ENCODE peak calls at places on chromosomes 2 and 18, in ten cellular contexts. One of them, this sample, is unnamed.

GRCh38 chr18:48997985-48998831 is 47.4 kb upstream of the SMAD7 start:
- DNase-seq in hypothalamus: no peak
- DNase-seq in NCI-H2171: no peak
- DNase-seq in lung: peak; percentile 73
- DNase-seq in A549: peak; percentile 96
- DNase-seq in NCI-H774: no peak
- DNase-seq in 8988T: peak; percentile 95
- DNase-seq in astrocyte of the spinal cord: peak; percentile 98
- DNase-seq in CD8-positive, alpha-beta memory T cell: no peak
- DNase-seq in KBM-7: peak; percentile 29
- DNase-seq in this sample: no peak

GRCh38 chr2:138334323-138334722 is 167.2 kb upstream of the SPOPL start:
- DNase-seq in 8988T: no peak
- DNase-seq in A549: no peak
- DNase-seq in KBM-7: no peak
- DNase-seq in hypothalamus: no peak
- DNase-seq in NCI-H2171: no peak
- DNase-seq in astrocyte of the spinal cord: no peak
- DNase-seq in CD8-positive, alpha-beta memory T cell: no peak
- DNase-seq in NCI-H774: no peak
- DNase-seq in lung: no peak
- DNase-seq in this sample: no peak

GRCh38 chr2:151771599-151772358 is 37.5 kb upstream of the NEB start:
- DNase-seq in KBM-7: no peak
- DNase-seq in A549: no peak
- DNase-seq in hypothalamus: peak; percentile 6
- DNase-seq in lung: peak; percentile 38
- DNase-seq in CD8-positive, alpha-beta memory T cell: no peak
- DNase-seq in 8988T: no peak
- DNase-seq in astrocyte of the spinal cord: peak; percentile 37
- DNase-seq in NCI-H2171: no peak
- DNase-seq in NCI-H774: peak; percentile 12
- DNase-seq in this sample: no peak

GRCh38 chr2:54577035-54577434 is 120.9 kb downstream of the SPTBN1 start:
- DNase-seq in NCI-H774: peak; percentile 48
- DNase-seq in NCI-H2171: peak; percentile 54
- DNase-seq in KBM-7: no peak
- DNase-seq in lung: no peak
- DNase-seq in CD8-positive, alpha-beta memory T cell: no peak
- DNase-seq in A549: peak; percentile 47
- DNase-seq in 8988T: no peak
- DNase-seq in astrocyte of the spinal cord: no peak
- DNase-seq in hypothalamus: no peak
- DNase-seq in this sample: peak; percentile 90

GRCh38 chr2:96947949-96948348 is 38.4 kb downstream of the FAM178B start:
- DNase-seq in lung: no peak
- DNase-seq in CD8-positive, alpha-beta memory T cell: no peak
- DNase-seq in 8988T: no peak
- DNase-seq in A549: no peak
- DNase-seq in NCI-H2171: no peak
- DNase-seq in hypothalamus: no peak
- DNase-seq in KBM-7: no peak
- DNase-seq in astrocyte of the spinal cord: no peak
- DNase-seq in NCI-H774: no peak
- DNase-seq in this sample: no peak

GRCh38 chr2:241126771-241127202 is 22.5 kb downstream of the PASK start:
- DNase-seq in lung: no peak
- DNase-seq in A549: no peak
- DNase-seq in hypothalamus: no peak
- DNase-seq in CD8-positive, alpha-beta memory T cell: no peak
- DNase-seq in NCI-H2171: no peak
- DNase-seq in KBM-7: no peak
- DNase-seq in NCI-H774: no peak
- DNase-seq in 8988T: no peak
- DNase-seq in astrocyte of the spinal cord: no peak
- DNase-seq in this sample: no peak

GRCh38 chr2:30321466-30321865 is 90.1 kb downstream of the LBH start:
- DNase-seq in CD8-positive, alpha-beta memory T cell: no peak
- DNase-seq in astrocyte of the spinal cord: peak; percentile 7
- DNase-seq in 8988T: no peak
- DNase-seq in A549: no peak
- DNase-seq in hypothalamus: no peak
- DNase-seq in NCI-H2171: no peak
- DNase-seq in lung: no peak
- DNase-seq in NCI-H774: no peak
- DNase-seq in KBM-7: no peak
- DNase-seq in this sample: no peak

GRCh38 chr2:10495311-10495987 is 47.3 kb upstream of the ODC1 start:
- DNase-seq in hypothalamus: no peak
- DNase-seq in NCI-H2171: no peak
- DNase-seq in 8988T: no peak
- DNase-seq in NCI-H774: no peak
- DNase-seq in CD8-positive, alpha-beta memory T cell: no peak
- DNase-seq in A549: no peak
- DNase-seq in lung: no peak
- DNase-seq in KBM-7: no peak
- DNase-seq in astrocyte of the spinal cord: no peak
- DNase-seq in this sample: no peak

GRCh38 chr2:20104900-20105545 is 53.6 kb upstream of the LAPTM4A start:
- DNase-seq in CD8-positive, alpha-beta memory T cell: no peak
- DNase-seq in A549: no peak
- DNase-seq in KBM-7: peak; percentile 75
- DNase-seq in hypothalamus: no peak
- DNase-seq in NCI-H774: peak; percentile 6
- DNase-seq in astrocyte of the spinal cord: no peak
- DNase-seq in 8988T: no peak
- DNase-seq in NCI-H2171: no peak
- DNase-seq in lung: no peak
- DNase-seq in this sample: peak; percentile 36

GRCh38 chr2:163565192-163565591 is 170.6 kb downstream of the FIGN start:
- DNase-seq in NCI-H2171: no peak
- DNase-seq in astrocyte of the spinal cord: no peak
- DNase-seq in 8988T: no peak
- DNase-seq in lung: no peak
- DNase-seq in KBM-7: no peak
- DNase-seq in NCI-H774: no peak
- DNase-seq in hypothalamus: no peak
- DNase-seq in CD8-positive, alpha-beta memory T cell: no peak
- DNase-seq in A549: no peak
- DNase-seq in this sample: no peak